ENCODE peak calls at places on chromosome X, in nine cellular contexts. Z is HCT116, R is GM23338, W is OCI-LY7, M is hepatocyte, Y is SK-N-SH, X is neural progenitor cell, O is MM.1S, N is PC-3. H is an unnamed sample.

GRCh38 chrX:103398321-103398937 is 22.1 kb downstream of the BEX3 start:
- DNase-seq in Z (peak; percentile 37), Y (no peak), R (no peak), N (peak; percentile 74), X (no peak), O (no peak), M (peak; percentile 24), W (no peak), H (peak; percentile 88)

GRCh38 chrX:108558217-108558616 is 118.6 kb downstream of the COL4A5 start:
- DNase-seq in M (no peak), Z (no peak), N (no peak), R (no peak), W (no peak), X (no peak), O (no peak), Y (no peak), H (no peak)

GRCh38 chrX:66176134-66176533 is 12.1 kb downstream of the HEPH start:
- DNase-seq in O (no peak), Z (no peak), M (no peak), R (no peak), Y (no peak), X (no peak), W (no peak), N (no peak), H (peak; percentile 23)

GRCh38 chrX:30649859-30650258 is 3.4 kb upstream of the GK start:
- DNase-seq in Z (no peak), N (peak; percentile 33), O (peak; percentile 22), W (peak; percentile 16), M (peak; percentile 32), R (no peak), Y (no peak), X (no peak), H (no peak)

GRCh38 chrX:131802836-131803626 is 220.1 kb upstream of the STK26 start:
- DNase-seq in Y (peak; percentile 71), W (peak; percentile 23), X (no peak), Z (no peak), R (peak; percentile 55), M (no peak), N (peak; percentile 63), O (peak; percentile 91), H (no peak)

GRCh38 chrX:108298165-108298602 is 140.0 kb downstream of the COL4A6 start:
- DNase-seq in Z (no peak), X (no peak), M (no peak), Y (no peak), R (no peak), O (no peak), W (no peak), N (no peak), H (no peak)

GRCh38 chrX:71160475-71160874 is 15.8 kb downstream of the NLGN3 start:
- DNase-seq in N (peak; percentile 94), M (no peak), O (no peak), W (no peak), R (no peak), Y (no peak), X (no peak), Z (no peak), H (no peak)

GRCh38 chrX:109922183-109922582 is 80.7 kb upstream of the TMEM164 start:
- DNase-seq in Y (no peak), M (no peak), W (no peak), N (no peak), O (no peak), R (no peak), Z (no peak), X (no peak), H (no peak)

GRCh38 chrX:54534271-54534670 is 4.3 kb downstream of the GNL3L start:
- DNase-seq in R (no peak), M (no peak), W (no peak), X (no peak), Z (no peak), O (no peak), N (no peak), Y (no peak), H (no peak)

GRCh38 chrX:105870465-105870864 is 48.1 kb downstream of the NRK start:
- DNase-seq in Z (no peak), X (no peak), N (no peak), R (no peak), O (no peak), W (no peak), M (no peak), Y (no peak), H (no peak)

DNA sequence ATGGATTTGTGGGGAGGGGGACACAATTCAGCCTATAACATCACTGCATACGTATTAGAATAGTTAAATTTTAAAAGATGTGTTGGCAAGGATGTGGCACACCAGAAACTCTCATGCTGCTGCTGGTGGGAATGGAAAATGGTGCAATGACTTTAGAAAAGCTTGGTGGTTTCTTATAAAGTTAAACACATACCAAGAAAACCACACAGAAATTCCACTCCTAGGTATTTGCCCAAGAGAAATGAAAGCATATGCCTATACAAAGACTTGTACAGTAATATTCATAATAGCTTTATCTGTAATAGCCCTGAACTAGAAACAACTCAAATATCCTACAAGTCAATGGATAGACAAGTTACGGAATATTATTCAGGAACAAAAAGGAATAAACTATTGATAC is 71.3 kb upstream of the PDHA1 start:
- DNase-seq in N (peak; percentile 6), W (no peak), Z (no peak), R (no peak), O (peak; percentile 19), Y (no peak), X (no peak), M (no peak), H (peak; percentile 6)
- TF ChIP-seq EZH2phosphoT487 in N (no peak), W (no peak), Z (no peak), R (no peak), O (no peak), Y (no peak), X (no peak), M (no peak), H (no peak)

DNA sequence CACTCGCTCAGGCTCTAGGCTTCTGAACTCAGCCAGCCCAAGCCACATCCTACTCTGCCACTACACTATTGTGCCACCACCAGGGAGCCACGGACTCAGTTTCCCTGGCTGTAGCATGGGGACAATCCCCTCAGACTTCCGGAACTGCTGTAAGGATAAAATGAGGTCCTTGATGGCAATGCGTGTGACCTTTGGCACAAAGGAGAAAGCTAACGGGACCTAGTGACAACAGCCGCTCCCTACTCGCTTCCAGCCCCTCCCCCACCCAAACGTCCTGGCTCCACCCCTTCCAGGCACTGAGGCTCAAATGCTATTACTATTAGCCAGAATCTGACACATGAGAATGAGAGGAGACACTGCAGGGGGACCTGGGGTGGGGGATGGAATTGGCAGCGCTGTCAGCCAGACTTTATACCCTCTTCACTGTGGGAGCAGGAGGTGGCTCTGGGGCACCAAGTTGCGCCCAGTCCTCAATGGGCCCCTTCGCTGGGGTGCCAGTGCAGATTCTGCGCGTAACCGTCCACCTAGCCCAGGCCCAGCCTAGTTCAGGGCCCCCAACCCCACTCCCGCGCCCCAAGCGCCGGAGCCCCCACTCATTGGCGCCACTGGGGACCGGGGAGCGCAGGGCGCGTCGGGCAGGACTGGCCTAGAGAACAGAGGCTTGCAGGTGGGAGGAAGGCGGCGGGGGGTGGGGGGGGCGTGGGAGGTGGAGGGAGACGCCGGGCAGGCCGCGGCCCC is 5.3 kb upstream of the DUSP9 start:
- DNase-seq in M (peak; percentile 37), Y (peak; percentile 42), X (peak; percentile 48), Z (no peak), N (no peak), W (no peak), O (no peak), R (peak; percentile 37), H (no peak)
- H3K4me1 ChIP-seq in M (no peaks in the 10 kb centered on the region), Y (no peaks in the 10 kb centered on the region), X (peaks cover 11% of the 10 kb centered on the region), Z (peaks cover 15% of the 10 kb centered on the region), N (no peaks in the 10 kb centered on the region), W (no peaks in the 10 kb centered on the region), O (no peaks in the 10 kb centered on the region), R (no peaks in the 10 kb centered on the region), H (no peaks in the 10 kb centered on the region)

GRCh38 chrX:118272237-118272636 is 73.7 kb upstream of the WDR44 start:
- DNase-seq in Y (no peak), N (peak; percentile 62), W (no peak), R (no peak), O (no peak), M (no peak), Z (no peak), X (no peak), H (peak; percentile 48)
- TF ChIP-seq EZH2phosphoT487 in Y (no peak), N (no peak), W (no peak), R (no peak), O (no peak), M (no peak), Z (no peak), X (no peak), H (no peak)

DNA sequence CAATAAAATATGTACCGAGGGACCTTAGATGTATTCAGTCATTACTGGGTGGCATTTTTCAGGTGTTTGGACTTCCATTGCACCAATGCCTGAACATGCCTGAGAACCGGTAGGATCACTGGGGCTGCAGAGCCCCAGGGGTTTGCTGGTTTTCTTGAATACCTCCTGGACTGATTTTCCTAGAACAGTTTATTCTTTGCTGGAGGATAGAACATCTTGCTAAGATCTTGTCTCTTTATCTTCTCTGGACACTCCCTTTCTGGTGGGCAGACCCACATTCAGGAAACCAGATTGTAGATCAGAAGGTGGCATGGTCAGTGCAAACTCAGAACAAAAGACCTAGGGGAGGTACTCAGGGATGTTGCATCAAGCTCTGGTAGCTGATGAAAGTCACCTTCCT is 84.7 kb downstream of the CLDN34 start:
- DNase-seq in N (no peak), X (no peak), O (no peak), Z (no peak), Y (no peak), R (no peak), W (no peak), M (no peak), H (no peak)
- H3K4me1 ChIP-seq in N (no peaks in the 10 kb centered on the region), X (peaks cover 16% of the 10 kb centered on the region), O (no peaks in the 10 kb centered on the region), Z (no peaks in the 10 kb centered on the region), Y (no peaks in the 10 kb centered on the region), R (peaks cover 31% of the 10 kb centered on the region), W (peaks cover 5% of the 10 kb centered on the region), M (no peaks in the 10 kb centered on the region), H (peaks cover 10% of the 10 kb centered on the region)

DNA sequence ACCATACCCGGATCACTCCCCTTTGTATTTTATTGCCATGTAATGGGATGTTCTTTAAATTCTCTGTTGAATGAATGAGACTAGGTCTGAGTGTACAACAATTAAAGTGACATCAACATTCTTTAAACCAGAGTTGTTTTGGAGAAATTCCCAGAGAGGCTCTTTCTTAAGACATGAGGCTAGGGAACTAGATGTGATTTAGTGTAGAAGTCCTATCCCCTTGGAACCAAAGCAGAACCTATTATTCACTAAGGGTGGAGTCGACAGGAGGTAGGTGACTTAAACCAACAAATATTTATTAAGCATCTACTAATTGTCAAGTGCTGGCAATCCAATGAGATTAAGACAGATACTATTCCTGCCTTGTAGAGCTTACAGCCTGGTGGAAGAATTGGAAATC is 1.7 kb downstream of the EIF1AX start:
- DNase-seq in O (no peak), X (no peak), Y (no peak), M (no peak), R (no peak), W (no peak), Z (no peak), N (peak; percentile 43), H (peak; percentile 90)
- TF ChIP-seq EZH2phosphoT487 in O (no peak), X (no peak), Y (no peak), M (no peak), R (no peak), W (no peak), Z (no peak), N (no peak), H (no peak)

DNA sequence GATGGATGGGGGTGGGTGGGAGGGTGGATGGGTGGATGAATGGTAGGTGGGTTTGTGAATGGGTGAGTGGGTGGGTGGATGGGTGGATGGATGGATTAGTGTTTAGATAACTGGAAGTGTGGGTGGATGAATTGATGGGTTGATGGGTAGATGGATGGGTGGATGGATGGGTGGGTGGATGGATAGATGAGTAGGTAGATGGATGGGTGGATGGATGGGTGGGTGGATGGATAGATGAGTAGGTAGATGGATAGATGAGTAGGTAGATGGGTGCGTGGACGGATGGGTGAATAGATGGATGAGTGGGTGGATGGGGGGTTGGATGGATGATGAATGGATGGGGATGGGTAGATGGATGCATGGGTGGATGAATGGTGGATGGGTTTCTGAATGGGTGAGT is 20.3 kb upstream of the ASMTL start:
- DNase-seq in O (no peak), W (no peak), Z (no peak), Y (no peak), M (no peak), R (no peak), X (no peak), N (no peak), H (no peak)
- H3K4me1 ChIP-seq in O (peaks cover 23% of the 10 kb centered on the region), W (peaks cover 58% of the 10 kb centered on the region), Z (peaks cover 5% of the 10 kb centered on the region), Y (peaks cover 3% of the 10 kb centered on the region), M (no peaks in the 10 kb centered on the region), R (no peaks in the 10 kb centered on the region), X (peaks cover 3% of the 10 kb centered on the region), N (no peaks in the 10 kb centered on the region), H (no peaks in the 10 kb centered on the region)

H was measured in GM23248.